ENCODE peak calls at places on chromosome 22, in eight cellular contexts. Y is CD4-positive, alpha-beta T cell; R is sigmoid colon; A is body of pancreas; J is progenitor cell of endocrine pancreas; V is A549; D is activated CD8-positive, alpha-beta T cell treated with anti-CD3 and anti-CD28 coated beads for 36 hours; I is GM06990. L is an unnamed sample.

GRCh38 chr22:44620129-44620840 is 81.7 kb upstream of the PRR5 start:
- DNase-seq in V (no peak), I (peak), J (no peak), Y (peak), R (peak), A (peak), D (peak), L (peak)

GRCh38 chr22:49232319-49233067 is 595.2 kb downstream of the BRD1 start:
- DNase-seq in R (no peak), Y (no peak), J (no peak), A (no peak), D (no peak), I (no peak), V (no peak), L (no peak)

GRCh38 chr22:29693151-29693550 is 26.7 kb upstream of the CABP7 start:
- DNase-seq in R (no peak), A (no peak), D (no peak), V (no peak), J (no peak), I (no peak), Y (no peak), L (no peak)

GRCh38 chr22:21876486-21877176 is 9.2 kb upstream of the MAPK1 start:
- DNase-seq in Y (no peak), R (no peak), I (peak), V (no peak), D (peak), A (no peak), J (no peak), L (no peak)

GRCh38 chr22:41947181-41948080 is 479 bp upstream of the CENPM start:
- DNase-seq in Y (no peak), D (no peak), R (no peak), I (peak), A (no peak), J (no peak), V (no peak), L (no peak)

GRCh38 chr22:23787600-23787896 is 782 bp downstream of the SMARCB1 start:
- DNase-seq in J (no peak), V (no peak), D (no peak), A (no peak), R (no peak), Y (no peak), I (no peak), L (no peak)

GRCh38 chr22:49672013-49672516 is 155.6 kb downstream of the BRD1 start:
- DNase-seq in I (no peak), Y (no peak), V (no peak), J (no peak), R (no peak), A (no peak), D (no peak), L (no peak)

GRCh38 chr22:20495861-20496681 is 476 bp upstream of the KLHL22 start:
- DNase-seq in Y (peak), A (peak), I (peak), V (peak), D (peak), R (peak), J (peak), L (peak)

GRCh38 chr22:26213826-26214225 is 44.6 kb downstream of the SEZ6L start:
- DNase-seq in D (no peak), I (no peak), J (no peak), R (no peak), A (no peak), Y (no peak), V (no peak), L (no peak)

GRCh38 chr22:44024288-44024908 is at the start of gene PARVB:
- DNase-seq in V (no peak), I (peak), J (peak), Y (no peak), D (peak), A (no peak), R (no peak), L (peak)

GRCh38 chr22:25029181-25029580 is 76.7 kb downstream of the KIAA1671 start:
- DNase-seq in J (no peak), R (no peak), I (no peak), Y (no peak), V (no peak), A (no peak), D (no peak), L (no peak)

GRCh38 chr22:25028841-25029141 is 76.3 kb downstream of the KIAA1671 start:
- DNase-seq in I (no peak), R (no peak), Y (no peak), D (no peak), J (no peak), A (no peak), V (no peak), L (no peak)

GRCh38 chr22:25027552-25027951 is 75.0 kb downstream of the KIAA1671 start:
- DNase-seq in Y (no peak), J (no peak), V (no peak), I (no peak), D (no peak), R (no peak), A (no peak), L (no peak)

GRCh38 chr22:25027052-25027525 is 74.6 kb downstream of the KIAA1671 start:
- DNase-seq in Y (no peak), J (no peak), I (no peak), V (no peak), R (no peak), A (no peak), D (no peak), L (no peak)

DNA sequence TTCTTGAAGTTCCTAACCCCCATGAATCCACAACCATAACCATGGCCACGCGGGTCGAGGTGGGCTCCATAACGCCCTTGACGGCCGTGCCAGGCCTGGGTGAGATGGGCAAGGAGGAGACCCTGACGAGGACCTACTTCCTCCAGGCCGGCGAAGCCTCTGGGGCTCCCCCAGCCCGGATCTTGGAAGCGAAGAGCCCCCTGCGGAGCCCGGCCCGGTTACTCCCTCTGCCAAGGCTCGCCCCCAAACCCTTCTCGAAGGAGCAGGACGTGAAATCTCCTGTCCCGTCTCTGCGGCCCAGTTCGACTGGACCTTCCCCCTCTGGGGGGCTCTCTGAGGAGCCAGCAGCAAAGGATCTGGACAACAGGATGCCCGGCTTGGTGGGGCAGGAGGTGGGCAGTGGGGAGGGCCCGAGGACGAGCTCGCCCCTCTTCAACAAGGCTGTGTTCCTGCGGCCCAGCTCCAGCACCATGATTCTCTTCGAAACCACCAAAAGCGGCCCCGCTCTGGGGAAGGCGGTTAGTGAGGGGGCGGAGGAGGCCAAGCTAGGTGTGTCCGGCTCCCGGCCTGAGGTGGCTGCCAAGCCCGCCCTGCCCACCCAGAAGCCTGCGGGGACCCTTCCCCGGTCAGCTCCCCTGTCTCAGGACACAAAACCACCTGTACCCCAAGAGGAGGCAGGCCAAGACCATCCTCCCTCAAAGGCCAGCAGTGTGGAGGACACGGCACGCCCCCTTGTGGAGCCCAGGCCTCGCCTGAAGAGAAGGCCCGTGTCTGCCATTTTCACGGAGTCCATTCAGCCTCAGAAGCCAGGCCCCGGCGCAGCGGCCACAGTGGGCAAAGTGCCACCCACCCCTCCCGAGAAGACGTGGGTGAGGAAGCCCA is 75.7 kb downstream of the KIAA1671 start:
- DNase-seq in Y (no peak), A (no peak), J (no peak), R (no peak), D (peak), V (peak), I (no peak), L (no peak)
- TF ChIP-seq CTCF in Y (no peak), A (peak), J (peak), R (no peak), D (no peak), V (peak), I (peak), L (no peak)

DNA sequence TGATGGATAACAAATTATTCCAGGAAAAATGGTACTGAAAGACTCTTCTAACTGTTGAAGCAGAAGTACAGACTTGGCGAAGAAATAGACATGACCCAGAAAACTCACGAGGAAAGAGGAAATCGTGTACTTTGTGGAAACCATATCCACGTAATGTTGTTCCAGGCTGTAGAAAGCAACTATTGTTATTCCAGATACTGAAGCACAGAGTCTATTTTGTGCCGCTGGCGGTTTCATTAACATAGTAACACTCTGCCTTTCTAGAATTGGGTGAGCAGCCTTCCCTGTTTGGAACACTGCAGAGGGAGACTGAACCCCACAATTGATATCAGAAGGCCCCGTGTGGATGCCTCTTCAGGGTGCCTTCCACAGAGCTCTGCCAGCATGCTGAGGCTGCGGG is 310.7 kb downstream of the TBC1D22A start:
- DNase-seq in D (no peak), R (no peak), A (no peak), J (no peak), V (no peak), Y (no peak), I (no peak), L (no peak)
- TF ChIP-seq CTCF in D (no peak), R (no peak), A (no peak), J (no peak), V (no peak), Y (no peak), I (no peak), L (no peak)

DNA sequence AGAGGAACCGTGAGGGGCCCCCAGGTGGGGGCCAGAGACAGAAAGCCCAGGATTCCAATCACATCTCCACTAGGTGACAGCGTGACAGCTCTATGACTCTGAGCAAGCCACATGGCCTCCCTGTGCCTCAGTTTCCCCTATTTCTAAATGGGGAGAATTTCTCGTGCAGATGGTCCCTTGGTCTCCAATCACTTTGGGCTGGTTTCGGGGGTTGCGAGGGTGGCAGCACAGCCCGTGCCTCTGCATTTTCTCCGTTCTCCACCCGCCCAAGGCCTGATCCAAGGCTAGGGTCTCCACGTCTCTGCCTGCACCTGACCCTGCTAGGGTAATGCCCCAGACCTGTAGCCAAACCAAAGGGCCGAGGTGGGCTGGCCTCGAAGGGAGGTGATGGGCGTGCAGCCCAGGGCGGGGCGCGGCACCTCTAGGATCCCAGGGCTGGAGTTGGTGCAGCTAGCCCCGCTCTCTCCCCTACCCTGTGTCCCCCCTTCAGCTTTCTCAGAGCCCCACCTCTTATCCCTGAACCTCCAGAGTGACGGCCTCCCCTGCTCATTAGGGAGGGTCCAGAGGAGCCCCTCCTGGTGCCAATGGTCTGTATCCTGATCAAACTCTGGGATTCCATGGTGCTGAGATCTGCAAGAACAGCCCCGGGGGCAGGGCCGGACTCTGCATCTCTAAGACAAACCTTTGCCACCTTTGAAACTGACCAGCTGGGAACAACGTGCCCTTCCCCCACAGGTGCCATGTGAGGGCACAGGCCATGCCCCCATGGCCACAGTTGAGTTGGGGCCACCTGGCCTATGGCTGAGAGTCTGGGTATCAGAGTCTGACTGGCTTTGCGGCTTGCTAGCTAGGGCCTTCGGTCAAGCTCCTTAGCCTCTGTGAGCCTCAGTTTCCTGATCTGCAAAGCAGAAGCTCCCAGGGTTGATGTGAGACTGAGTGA is 22.9 kb upstream of the CBX7 start:
- DNase-seq in D (no peak), I (no peak), A (no peak), V (no peak), Y (no peak), J (no peak), R (no peak), L (no peak)
- TF ChIP-seq CTCF in D (no peak), I (no peak), A (no peak), V (no peak), Y (no peak), J (no peak), R (no peak), L (no peak)

GRCh38 chr22:36563001-36563400 is 34.0 kb upstream of the EIF3D start:
- DNase-seq in I (no peak), A (no peak), V (no peak), J (no peak), Y (no peak), R (no peak), D (no peak), L (no peak)
- TF ChIP-seq CTCF in I (no peak), A (no peak), V (no peak), J (no peak), Y (no peak), R (no peak), D (no peak), L (no peak)

GRCh38 chr22:17774928-17775675 is 833 bp upstream of the BID start:
- DNase-seq in J (no peak), R (no peak), D (peak), V (no peak), Y (no peak), I (no peak), A (no peak), L (no peak)

GRCh38 chr22:17772963-17773605 is 1.2 kb downstream of the BID start:
- DNase-seq in A (peak), V (no peak), Y (no peak), I (no peak), R (peak), D (no peak), J (no peak), L (no peak)

GRCh38 chr22:17773606-17774205 is 563 bp downstream of the BID start:
- DNase-seq in R (peak), J (peak), I (peak), V (peak), D (peak), A (peak), Y (peak), L (no peak)

GRCh38 chr22:17775781-17776470 is 1.7 kb upstream of the BID start:
- DNase-seq in V (no peak), R (no peak), D (no peak), Y (no peak), J (no peak), I (no peak), A (no peak), L (no peak)

GRCh38 chr22:17774206-17774927 is at the start of gene BID:
- DNase-seq in A (peak), D (peak), V (no peak), J (peak), I (peak), Y (peak), R (no peak), L (peak)
- TF ChIP-seq CTCF in A (no peak), D (no peak), V (no peak), J (no peak), I (no peak), Y (no peak), R (no peak), L (no peak)